ENCODE peak calls at places on chromosomes 7 and 10, in seven cellular contexts. U, B, V, L, P, S and H are unnamed samples.

GRCh38 chr10:107409517-107409916 is 245.0 kb upstream of the SORCS1 start:
- DNase-seq in U (no peak), B (no peak), V (peak; percentile 47), L (peak; percentile 14), P (peak; percentile 1), S (no peak), H (peak; percentile 12)

GRCh38 chr7:131244259-131244852 is 83.3 kb upstream of the MKLN1 start:
- DNase-seq in U (peak; percentile 85), B (peak; percentile 66), V (no peak), L (peak; percentile 76), P (peak; percentile 97), S (peak; percentile 44), H (peak; percentile 82)

GRCh38 chr10:44261296-44261695 is 123.6 kb downstream of the CXCL12 start:
- DNase-seq in U (no peak), B (no peak), V (no peak), L (no peak), P (no peak), S (no peak), H (no peak)

GRCh38 chr10:66218258-66218657 is 707.6 kb upstream of the LRRTM3 start:
- DNase-seq in U (no peak), B (no peak), V (no peak), L (no peak), P (no peak), S (no peak), H (no peak)

GRCh38 chr10:58291538-58292174 is 22.7 kb downstream of the CISD1 start:
- DNase-seq in U (no peak), B (peak; percentile 35), V (peak; percentile 17), L (peak; percentile 42), P (peak; percentile 65), S (peak; percentile 39), H (peak; percentile 23)

GRCh38 chr10:77195101-77195500 is 442.5 kb downstream of the KCNMA1 start:
- DNase-seq in U (peak; percentile 61), B (peak; percentile 38), V (no peak), L (peak; percentile 94), P (peak; percentile 84), S (no peak), H (peak; percentile 54)

GRCh38 chr7:117951285-117951684 is 78.0 kb upstream of the CTTNBP2 start:
- DNase-seq in U (no peak), B (no peak), V (no peak), L (peak; percentile 65), P (no peak), S (no peak), H (peak; percentile 68)

GRCh38 chr10:46514431-46514861 is 42.0 kb downstream of the GPRIN2 start:
- DNase-seq in U (no peak), B (no peak), V (no peak), L (no peak), P (no peak), S (peak; percentile 4), H (no peak)

GRCh38 chr10:103254538-103255325 is 9.0 kb downstream of the RPEL1 start:
- DNase-seq in U (no peak), B (no peak), V (no peak), L (peak; percentile 71), P (peak; percentile 45), S (no peak), H (peak; percentile 54)

GRCh38 chr10:7756360-7756992 is 31.3 kb downstream of the KIN start:
- DNase-seq in U (no peak), B (peak; percentile 9), V (peak; percentile 39), L (peak; percentile 14), P (peak; percentile 11), S (no peak), H (no peak)

GRCh38 chr10:69457771-69458237 is 6.5 kb downstream of the TSPAN15 start:
- DNase-seq in U (no peak), B (no peak), V (no peak), L (no peak), P (no peak), S (no peak), H (no peak)

GRCh38 chr7:131557521-131558385 is 1.3 kb upstream of the PODXL start:
- DNase-seq in U (no peak), B (no peak), V (peak; percentile 85), L (no peak), P (no peak), S (peak; percentile 48), H (no peak)

GRCh38 chr10:132897516-132898381 is 44.6 kb downstream of the CFAP46 start:
- DNase-seq in U (no peak), B (no peak), V (no peak), L (no peak), P (no peak), S (no peak), H (no peak)

GRCh38 chr10:8013011-8013410 is 41.5 kb upstream of the GATA3 start:
- DNase-seq in U (no peak), B (no peak), V (no peak), L (no peak), P (no peak), S (no peak), H (no peak)

GRCh38 chr10:105950410-105950809 is 1214.1 kb downstream of the SORCS1 start:
- DNase-seq in U (no peak), B (no peak), V (peak; percentile 70), L (peak; percentile 25), P (peak; percentile 24), S (peak; percentile 47), H (peak; percentile 49)

GRCh38 chr7:66323114-66323513 is 118.0 kb downstream of the TPST1 start:
- DNase-seq in U (no peak), B (no peak), V (no peak), L (no peak), P (no peak), S (no peak), H (no peak)

GRCh38 chr10:112832361-112832878 is 117.6 kb upstream of the TCF7L2 start:
- DNase-seq in U (no peak), B (peak; percentile 43), V (peak; percentile 29), L (peak; percentile 42), P (no peak), S (no peak), H (peak; percentile 65)

GRCh38 chr7:133820584-133820983 is 306.6 kb upstream of the LRGUK start:
- DNase-seq in U (no peak), B (no peak), V (no peak), L (no peak), P (no peak), S (no peak), H (no peak)

GRCh38 chr10:18279202-18279601 is 139.0 kb downstream of the CACNB2 start:
- DNase-seq in U (no peak), B (no peak), V (no peak), L (peak; percentile 21), P (peak; percentile 9), S (no peak), H (no peak)

GRCh38 chr10:76080406-76080805 is 649.0 kb downstream of the LRMDA start:
- DNase-seq in U (peak; percentile 50), B (no peak), V (no peak), L (peak; percentile 26), P (peak; percentile 74), S (no peak), H (no peak)

GRCh38 chr10:17989908-17990767 is 38.4 kb downstream of the SLC39A12 start:
- DNase-seq in U (no peak), B (no peak), V (no peak), L (peak; percentile 84), P (peak; percentile 82), S (no peak), H (peak; percentile 74)

GRCh38 chr7:20158684-20159083 is 58.5 kb downstream of the MACC1 start:
- DNase-seq in U (no peak), B (no peak), V (no peak), L (no peak), P (no peak), S (no peak), H (no peak)
- TF ChIP-seq CTCF in U (peak; percentile 35), B (no peak), V (peak; percentile 29), L (peak; percentile 2), P (peak; percentile 40), S (peak; percentile 27), H (no peak)

GRCh38 chr7:65001291-65001814 is 5.1 kb downstream of the ERV3-1 start:
- DNase-seq in U (no peak), B (no peak), V (no peak), L (no peak), P (no peak), S (no peak), H (no peak)
- H3K27ac ChIP-seq in U (no peak overlapping the region), B (no peak overlapping the region), V (no peak overlapping the region), L (no peak overlapping the region), P (peak overlapping the region; percentile 97), S (no peak overlapping the region), H (no peak overlapping the region)

DNA sequence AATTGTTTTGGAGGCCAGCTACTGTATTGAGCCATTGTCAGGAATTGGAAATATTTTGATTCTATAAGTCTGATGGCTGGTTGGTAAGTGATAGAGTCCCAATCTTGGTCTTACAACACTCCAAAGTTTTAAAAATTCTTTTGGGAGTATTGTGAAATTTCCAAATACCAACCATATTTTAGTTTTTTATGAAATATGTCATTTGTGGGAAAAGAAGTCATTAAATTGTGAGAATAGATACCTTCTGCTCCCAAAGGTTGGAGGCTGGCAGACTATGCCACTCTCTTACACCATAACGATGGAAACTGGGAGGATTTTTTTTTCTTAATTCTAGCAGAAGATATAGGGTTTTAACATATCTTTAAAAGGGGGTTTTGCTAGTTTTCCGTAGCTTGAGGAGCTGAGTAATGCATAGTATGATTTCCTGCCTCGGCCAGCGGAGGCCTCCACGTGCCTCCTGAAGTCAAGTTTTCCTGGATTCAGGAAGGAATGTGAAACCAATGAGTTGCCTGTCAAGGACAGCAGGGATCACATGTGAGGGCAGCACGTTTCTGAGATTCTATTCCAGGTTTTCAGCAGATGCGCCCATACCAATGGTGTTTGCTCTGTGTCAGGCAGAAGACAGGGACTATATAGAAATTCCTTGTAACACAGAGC is 92.2 kb upstream of the LAMB4 start:
- DNase-seq in U (no peak), B (no peak), V (no peak), L (no peak), P (peak; percentile 40), S (no peak), H (no peak)
- TF ChIP-seq CTCF in U (peak; percentile 18), B (no peak), V (peak; percentile 25), L (no peak), P (peak; percentile 21), S (no peak), H (no peak)

GRCh38 chr7:35720849-35721248 is 25.9 kb upstream of the HERPUD2 start:
- DNase-seq in U (no peak), B (no peak), V (no peak), L (no peak), P (no peak), S (no peak), H (no peak)

GRCh38 chr7:35722054-35722849 is 27.3 kb upstream of the HERPUD2 start:
- DNase-seq in U (no peak), B (no peak), V (no peak), L (no peak), P (no peak), S (no peak), H (no peak)

GRCh38 chr7:35721288-35721687 is 26.4 kb upstream of the HERPUD2 start:
- DNase-seq in U (no peak), B (no peak), V (no peak), L (no peak), P (no peak), S (no peak), H (no peak)

GRCh38 chr7:35725280-35725680 is 30.3 kb upstream of the HERPUD2 start:
- DNase-seq in U (no peak), B (no peak), V (no peak), L (no peak), P (no peak), S (no peak), H (no peak)

DNA sequence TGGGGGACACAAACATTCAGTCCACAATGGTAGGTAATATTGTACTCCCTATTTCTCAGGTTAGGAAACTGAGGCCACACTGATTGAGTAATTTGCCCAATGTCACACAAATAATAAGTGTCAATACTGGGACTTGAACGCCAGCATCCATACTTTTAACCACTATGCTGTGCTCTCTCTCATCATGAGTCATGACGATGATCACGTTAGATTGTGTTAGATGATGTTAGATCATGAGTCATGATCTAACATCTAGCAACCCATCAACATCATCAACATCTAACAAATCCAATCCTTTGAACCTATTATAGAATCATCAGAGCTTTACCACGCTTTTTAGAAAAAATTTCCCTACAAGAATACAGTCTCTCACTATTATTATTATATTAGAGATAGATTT is 28.1 kb upstream of the HERPUD2 start:
- DNase-seq in U (no peak), B (no peak), V (no peak), L (peak; percentile 63), P (peak; percentile 56), S (no peak), H (peak; percentile 36)
- H3K27ac ChIP-seq in U (no peak overlapping the region), B (no peak overlapping the region), V (no peak overlapping the region), L (no peak overlapping the region), P (no peak overlapping the region), S (no peak overlapping the region), H (no peak overlapping the region)